ENCODE peak calls at places on chromosomes 2 and 18, in five cellular contexts. G is mucosa of descending colon, P is uterus, T is gastrocnemius medialis, C is MM.1S. Z is an unnamed sample.

GRCh38 chr2:238123218-238123971 is 15.1 kb upstream of the KLHL30 start:
- DNase-seq in G (no peak), P (no peak), T (no peak), C (no peak), Z (no peak)

GRCh38 chr2:38581193-38582147 is 21.3 kb downstream of the HNRNPLL start:
- DNase-seq in G (peak; percentile 56), P (peak; percentile 34), T (no peak), C (peak; percentile 81), Z (no peak)

GRCh38 chr18:42915240-42915791 is 200.2 kb downstream of the RIT2 start:
- DNase-seq in G (no peak), P (no peak), T (no peak), C (no peak), Z (no peak)

GRCh38 chr18:34661464-34662087 is 48.5 kb upstream of the DTNA start:
- DNase-seq in G (peak; percentile 28), P (no peak), T (no peak), C (peak; percentile 40), Z (no peak)

GRCh38 chr2:60992985-60993392 is 24.5 kb upstream of the PEX13 start:
- DNase-seq in G (peak; percentile 36), P (no peak), T (no peak), C (peak; percentile 94), Z (no peak)

GRCh38 chr18:35514752-35515459 is 17.1 kb upstream of the INO80C start:
- DNase-seq in G (no peak), P (no peak), T (no peak), C (no peak), Z (no peak)

GRCh38 chr2:105176429-105176828 is 65.1 kb upstream of the GPR45 start:
- DNase-seq in G (peak; percentile 73), P (no peak), T (no peak), C (no peak), Z (no peak)

GRCh38 chr18:57705861-57706590 is 84.4 kb upstream of the NARS1 start:
- DNase-seq in G (no peak), P (no peak), T (no peak), C (no peak), Z (peak; percentile 64)

GRCh38 chr2:38075436-38076249 is at the start of gene CYP1B1:
- DNase-seq in G (no peak), P (peak; percentile 64), T (no peak), C (no peak), Z (no peak)

GRCh38 chr2:88852753-88853402 is 161.4 kb downstream of the RPIA start:
- DNase-seq in G (peak; percentile 56), P (no peak), T (no peak), C (no peak), Z (no peak)

GRCh38 chr2:148926291-148926961 is 51.4 kb downstream of the KIF5C start:
- DNase-seq in G (peak; percentile 41), P (no peak), T (no peak), C (peak; percentile 65), Z (no peak)

GRCh38 chr2:121768143-121768755 is 12.8 kb downstream of the TSN start:
- DNase-seq in G (no peak), P (no peak), T (no peak), C (no peak), Z (no peak)

GRCh38 chr18:5106730-5107129 is 90.3 kb downstream of the AKAIN1 start:
- DNase-seq in G (no peak), P (no peak), T (no peak), C (peak; percentile 32), Z (no peak)

GRCh38 chr2:120052597-120052996 is 39.7 kb downstream of the EPB41L5 start:
- DNase-seq in G (no peak), P (no peak), T (no peak), C (no peak), Z (peak; percentile 41)

GRCh38 chr2:231373786-231374185 is 21.7 kb upstream of the B3GNT7 start:
- DNase-seq in G (no peak), P (no peak), T (no peak), C (no peak), Z (no peak)

GRCh38 chr18:51757525-51757924 is 560.0 kb upstream of the MEX3C start:
- DNase-seq in G (no peak), P (no peak), T (no peak), C (no peak), Z (no peak)

GRCh38 chr2:217535940-217536339 is 466.9 kb downstream of the TNS1 start:
- DNase-seq in G (no peak), P (no peak), T (no peak), C (no peak), Z (no peak)

GRCh38 chr2:31235504-31235902 is 1.6 kb downstream of the EHD3 start:
- DNase-seq in G (no peak), P (no peak), T (no peak), C (no peak), Z (no peak)

GRCh38 chr2:111534816-111535803 is 348.9 kb downstream of the ANAPC1 start:
- DNase-seq in G (peak; percentile 54), P (peak; percentile 24), T (no peak), C (peak; percentile 71), Z (peak; percentile 46)

GRCh38 chr2:73776869-73777519 is 2.9 kb downstream of the DUSP11 start:
- DNase-seq in G (no peak), P (no peak), T (no peak), C (no peak), Z (no peak)

GRCh38 chr2:64727843-64728463 is 74.2 kb upstream of the SERTAD2 start:
- DNase-seq in G (no peak), P (no peak), T (no peak), C (peak; percentile 36), Z (no peak)

GRCh38 chr18:37309059-37309458 is 256.5 kb downstream of the CELF4 start:
- DNase-seq in G (peak; percentile 57), P (no peak), T (no peak), C (no peak), Z (no peak)

GRCh38 chr18:4144201-4144600 is 310.9 kb downstream of the DLGAP1 start:
- DNase-seq in G (no peak), P (no peak), T (no peak), C (no peak), Z (peak; percentile 6)

GRCh38 chr2:157830696-157831570 is 45.2 kb downstream of the ACVR1 start:
- DNase-seq in G (peak; percentile 8), P (peak; percentile 68), T (no peak), C (no peak), Z (no peak)

GRCh38 chr2:101792208-101792607 is 94.7 kb downstream of the MAP4K4 start:
- DNase-seq in G (no peak), P (no peak), T (no peak), C (no peak), Z (no peak)

GRCh38 chr2:101790856-101791255 is 93.3 kb downstream of the MAP4K4 start:
- DNase-seq in G (no peak), P (peak; percentile 66), T (peak; percentile 21), C (no peak), Z (no peak)

GRCh38 chr2:101794141-101794540 is 96.6 kb downstream of the MAP4K4 start:
- DNase-seq in G (no peak), P (no peak), T (no peak), C (no peak), Z (no peak)

GRCh38 chr2:101795033-101795432 is 97.5 kb downstream of the MAP4K4 start:
- DNase-seq in G (no peak), P (no peak), T (no peak), C (no peak), Z (no peak)

DNA sequence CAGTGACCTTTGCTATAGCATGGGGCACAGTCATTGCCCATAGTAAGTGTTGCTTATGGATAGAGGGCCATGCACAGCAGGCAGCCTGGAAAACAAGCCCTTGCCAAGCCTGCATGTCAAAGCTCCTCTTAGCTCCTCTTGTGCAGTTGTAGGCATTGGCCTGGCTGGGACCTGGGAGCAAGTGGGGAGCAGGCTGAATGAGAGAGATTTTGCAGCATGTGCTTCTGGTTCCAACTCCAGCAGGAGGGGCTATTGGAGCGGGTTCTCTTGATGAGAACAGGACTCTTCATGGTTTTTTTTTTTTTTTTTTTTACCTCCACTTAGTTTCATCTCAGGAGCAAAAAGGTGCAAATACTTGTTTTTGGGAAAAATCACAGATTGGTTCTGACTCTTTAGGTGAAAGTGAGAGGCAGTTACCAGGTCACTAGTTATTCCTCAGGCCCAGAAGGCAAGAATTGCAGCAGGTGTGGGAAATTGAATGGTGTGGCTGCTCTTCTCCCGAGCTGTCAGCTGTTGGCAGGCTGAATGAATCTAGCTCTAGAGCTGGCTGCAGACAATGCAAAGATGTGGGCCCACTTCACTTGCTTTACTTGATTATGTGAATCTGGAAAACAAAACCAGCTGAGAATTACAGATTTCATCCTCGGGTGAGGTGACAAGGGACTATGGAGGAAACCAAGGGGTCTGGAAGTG is 95.9 kb downstream of the MAP4K4 start:
- DNase-seq in G (no peak), P (peak; percentile 50), T (no peak), C (no peak), Z (no peak)
- TF ChIP-seq CTCF in G (no peak), P (no peak), T (no peak), C (no peak), Z (peak; percentile 37)

DNA sequence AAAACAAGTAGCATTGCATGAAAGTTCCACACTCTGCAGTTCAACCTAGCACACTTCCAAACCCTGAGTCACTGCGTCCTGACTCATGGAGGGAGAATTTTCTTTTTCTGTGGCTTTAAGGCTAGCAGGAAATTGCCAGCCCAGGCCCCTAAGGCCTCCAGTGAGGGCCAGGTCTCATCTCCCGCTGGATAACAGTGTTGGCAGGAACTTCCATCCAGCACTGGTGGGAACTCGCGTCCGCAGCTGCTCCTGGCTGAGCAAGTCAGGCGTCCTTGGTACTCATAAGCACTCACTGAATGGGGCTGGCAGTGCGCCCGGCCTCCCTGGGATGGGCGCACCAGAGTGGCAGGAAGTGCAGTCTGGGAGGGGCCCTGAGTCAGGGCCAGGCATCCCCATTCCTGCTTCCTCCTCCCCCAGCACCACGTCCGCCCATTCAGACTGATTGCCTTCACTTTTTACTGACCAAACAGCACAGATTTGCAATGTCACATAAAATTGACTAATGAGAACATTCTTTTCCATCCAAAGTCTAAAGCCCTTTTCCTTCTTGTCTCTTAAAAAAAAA is 14.3 kb downstream of the MALL start:
- DNase-seq in G (peak; percentile 99), P (peak; percentile 88), T (peak; percentile 84), C (no peak), Z (no peak)
- H3K4me1 ChIP-seq in G (peaks cover 39% of the 10 kb centered on the region), P (no peaks in the 10 kb centered on the region), T (peaks cover 13% of the 10 kb centered on the region), C (no peaks in the 10 kb centered on the region), Z (peaks cover 39% of the 10 kb centered on the region)

GRCh38 chr2:20880221-20880771 is 57.4 kb upstream of the LDAH start:
- DNase-seq in G (no peak), P (no peak), T (no peak), C (no peak), Z (no peak)
- H3K9me3 ChIP-seq in G (no peaks in the 10 kb centered on the region), P (no peaks in the 10 kb centered on the region), T (no peaks in the 10 kb centered on the region), C (no peaks in the 10 kb centered on the region), Z (peaks cover 12% of the 10 kb centered on the region)

GRCh38 chr2:164696634-164697033 is 75.4 kb upstream of the GRB14 start:
- DNase-seq in G (no peak), P (no peak), T (no peak), C (no peak), Z (peak; percentile 24)

GRCh38 chr2:164694275-164694695 is 73.0 kb upstream of the GRB14 start:
- DNase-seq in G (no peak), P (no peak), T (no peak), C (no peak), Z (peak; percentile 48)

GRCh38 chr2:164701565-164701964 is 80.3 kb upstream of the GRB14 start:
- DNase-seq in G (no peak), P (no peak), T (no peak), C (no peak), Z (no peak)

GRCh38 chr2:164700390-164700789 is 79.1 kb upstream of the GRB14 start:
- DNase-seq in G (no peak), P (no peak), T (no peak), C (no peak), Z (no peak)

GRCh38 chr2:164697688-164698290 is 76.5 kb upstream of the GRB14 start:
- DNase-seq in G (no peak), P (no peak), T (no peak), C (peak; percentile 30), Z (peak; percentile 36)
- TF ChIP-seq CTCF in G (no peak), P (no peak), T (no peak), C (peak; percentile 59), Z (peak; percentile 66)

GRCh38 chr2:85541262-85541661 is 2.3 kb downstream of the MAT2A start:
- DNase-seq in G (no peak), P (no peak), T (no peak), C (no peak), Z (no peak)
- H3K4me1 ChIP-seq in G (peaks cover 30% of the 10 kb centered on the region), P (no peaks in the 10 kb centered on the region), T (peaks cover 62% of the 10 kb centered on the region), C (peaks cover 18% of the 10 kb centered on the region), Z (peaks cover 6% of the 10 kb centered on the region)

Z was measured in Caco-2.